ENCODE peak calls at places on chromosome 20, in seven cellular contexts. G is astrocyte, O is HCT116, S is GM23248, D is fibroblast of lung, C is H1, V is upper lobe of right lung. W is an unnamed sample. For H3K36me3, H3K27me3 and H3K4me1, the result is how much of the 10 kb centered on the place peaks cover.

GRCh38 chr20:25081730-25082497 is at the start of gene VSX1:
- DNase-seq in O (no peak), S (no peak), V (no peak), C (peak), D (no peak), G (no peak), W (no peak)

GRCh38 chr20:62272200-62272599 is 30.6 kb upstream of the ADRM1 start:
- DNase-seq in G (no peak), D (no peak), S (no peak), O (no peak), V (no peak), C (no peak), W (peak)

GRCh38 chr20:5845686-5846651 is 95.8 kb downstream of the SHLD1 start:
- DNase-seq in C (no peak), O (no peak), S (peak), D (peak), G (peak), V (no peak), W (no peak)

GRCh38 chr20:53738039-53738944 is 144.7 kb upstream of the ZNF217 start:
- DNase-seq in V (peak), D (peak), G (peak), O (no peak), C (no peak), S (peak), W (peak)

GRCh38 chr20:63503524-63503923 is 4.6 kb upstream of the EEF1A2 start:
- DNase-seq in C (no peak), D (no peak), V (no peak), S (no peak), O (no peak), G (no peak), W (no peak)

GRCh38 chr20:45833883-45834796 is 541 bp downstream of the SNX21 start:
- DNase-seq in O (no peak), S (peak), C (peak), V (peak), G (peak), D (peak), W (peak)

GRCh38 chr20:32437391-32438074 is 79.4 kb downstream of the ASXL1 start:
- DNase-seq in S (peak), D (no peak), G (no peak), O (no peak), V (no peak), C (no peak), W (no peak)

GRCh38 chr20:35618372-35619131 is 2.9 kb downstream of the SPAG4 start:
- DNase-seq in V (no peak), C (peak), D (peak), S (peak), O (no peak), G (peak), W (peak)

GRCh38 chr20:31570735-31571617 is 34.1 kb upstream of the ID1 start:
- DNase-seq in D (no peak), O (no peak), S (peak), G (peak), C (no peak), V (no peak), W (no peak)

GRCh38 chr20:33664762-33665144 is 2.0 kb upstream of the ACTL10 start:
- DNase-seq in O (no peak), D (no peak), V (no peak), G (no peak), S (peak), C (no peak), W (no peak)

GRCh38 chr20:36975085-36975829 is 23.7 kb upstream of the SAMHD1 start:
- DNase-seq in S (no peak), C (no peak), D (no peak), O (no peak), V (no peak), G (no peak), W (no peak)

GRCh38 chr20:48723308-48724264 is 104.2 kb downstream of the PREX1 start:
- DNase-seq in V (peak), C (no peak), S (peak), G (no peak), O (no peak), D (peak), W (no peak)

GRCh38 chr20:1900321-1900791 is 5.1 kb downstream of the SIRPA start:
- DNase-seq in G (peak), S (peak), C (peak), O (peak), V (no peak), D (peak), W (peak)

GRCh38 chr20:54340667-54341081 is 132.8 kb downstream of the PFDN4 start:
- DNase-seq in C (no peak), V (no peak), O (no peak), S (peak), D (peak), G (peak), W (no peak)

GRCh38 chr20:38870733-38871559 is 55.3 kb upstream of the FAM83D start:
- DNase-seq in G (no peak), V (no peak), D (no peak), S (peak), O (peak), C (no peak), W (no peak)

GRCh38 chr20:44613575-44613974 is 31.2 kb downstream of the PKIG start:
- DNase-seq in C (no peak), D (no peak), O (no peak), G (no peak), S (no peak), V (peak), W (no peak)

GRCh38 chr20:48564997-48565396 is 262.8 kb downstream of the PREX1 start:
- DNase-seq in V (no peak), C (no peak), S (no peak), D (no peak), O (peak), G (no peak), W (no peak)

GRCh38 chr20:14921546-14921945 is 584.1 kb upstream of the FLRT3 start:
- DNase-seq in S (peak), C (no peak), D (peak), V (no peak), O (no peak), G (peak), W (no peak)

GRCh38 chr20:53070714-53071392 is 98.7 kb downstream of the TSHZ2 start:
- DNase-seq in D (no peak), G (peak), V (no peak), O (no peak), C (no peak), S (peak), W (no peak)

GRCh38 chr20:20697325-20697845 is 15.1 kb downstream of the RALGAPA2 start:
- DNase-seq in G (no peak), V (no peak), O (no peak), S (no peak), D (no peak), C (no peak), W (no peak)

GRCh38 chr20:20695250-20695816 is 17.1 kb downstream of the RALGAPA2 start:
- DNase-seq in V (no peak), S (no peak), C (no peak), O (no peak), G (no peak), D (no peak), W (no peak)

GRCh38 chr20:20691477-20691863 is 21.0 kb downstream of the RALGAPA2 start:
- DNase-seq in C (no peak), D (no peak), S (no peak), G (no peak), V (no peak), O (no peak), W (no peak)

GRCh38 chr20:20692587-20692986 is 19.9 kb downstream of the RALGAPA2 start:
- DNase-seq in S (no peak), C (no peak), O (no peak), G (no peak), D (no peak), V (no peak), W (no peak)

GRCh38 chr20:20694591-20694990 is 17.9 kb downstream of the RALGAPA2 start:
- DNase-seq in D (no peak), S (no peak), V (no peak), C (no peak), O (no peak), G (no peak), W (no peak)
- H3K36me3 ChIP-seq in D (under half), S (under half), V (under half), C (under half), O (under half), G (under half), W (under half)

GRCh38 chr20:58843128-58843556 is 7.6 kb downstream of the GNAS-AS1 start:
- DNase-seq in S (no peak), D (no peak), C (peak), G (no peak), O (no peak), V (no peak), W (no peak)
- H3K27me3 ChIP-seq in S (under half), D (under half), C (under half), G (under half), O (under half), V (under half), W (under half)

GRCh38 chr20:17500271-17500670 is 30.9 kb downstream of the BFSP1 start:
- DNase-seq in S (no peak), D (no peak), G (no peak), C (no peak), O (no peak), V (no peak), W (no peak)

GRCh38 chr20:17501701-17502100 is 29.5 kb downstream of the BFSP1 start:
- DNase-seq in S (no peak), C (no peak), O (no peak), G (no peak), D (no peak), V (no peak), W (no peak)

GRCh38 chr20:17502105-17502504 is 29.1 kb downstream of the BFSP1 start:
- DNase-seq in C (no peak), S (no peak), G (no peak), O (no peak), D (no peak), V (no peak), W (no peak)

GRCh38 chr20:17499041-17499440 is 32.1 kb downstream of the BFSP1 start:
- DNase-seq in V (no peak), C (no peak), G (peak), S (peak), D (no peak), O (no peak), W (no peak)

GRCh38 chr20:17500826-17501225 is 30.4 kb downstream of the BFSP1 start:
- DNase-seq in G (no peak), S (no peak), V (no peak), C (no peak), O (no peak), D (no peak), W (no peak)
- H3K4me1 ChIP-seq in G (under half), S (under half), V (under half), C (under half), O (under half), D (under half), W (under half)

DNA sequence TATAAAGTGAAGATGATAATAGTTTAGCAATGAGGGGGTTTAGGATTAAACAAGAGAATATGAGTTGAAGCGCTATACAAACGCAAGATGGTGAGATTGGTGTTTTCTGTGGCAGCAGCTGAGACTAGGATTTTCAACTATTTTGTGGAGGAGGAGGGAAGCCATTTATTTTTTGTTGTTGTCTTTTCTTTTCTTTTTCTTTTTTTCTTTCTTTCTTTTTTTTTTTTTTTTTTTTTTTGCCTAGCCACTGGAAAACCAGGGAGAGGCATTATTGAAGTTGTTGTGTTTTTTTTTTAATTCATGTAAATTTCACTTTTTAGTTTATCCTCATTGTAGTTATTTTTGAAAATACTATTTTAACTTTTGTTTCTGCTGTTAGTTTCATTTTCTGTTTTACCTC is 15.9 kb downstream of the PARD6B start:
- DNase-seq in G (no peak), S (no peak), O (no peak), D (no peak), V (no peak), C (no peak), W (no peak)
- H3K36me3 ChIP-seq in G (under half), S (under half), O (under half), D (under half), V (under half), C (under half), W (under half)

GRCh38 chr20:23105193-23105592 is 19.1 kb upstream of the CD93 start:
- DNase-seq in C (no peak), V (peak), S (no peak), D (no peak), O (no peak), G (no peak), W (no peak)

GRCh38 chr20:23101696-23102095 is 15.6 kb upstream of the CD93 start:
- DNase-seq in O (no peak), S (no peak), G (no peak), D (no peak), C (no peak), V (no peak), W (no peak)

GRCh38 chr20:23106271-23106851 is 20.2 kb upstream of the CD93 start:
- DNase-seq in G (no peak), D (peak), S (no peak), V (peak), C (no peak), O (no peak), W (peak)

GRCh38 chr20:23100754-23101107 is 14.6 kb upstream of the CD93 start:
- DNase-seq in C (no peak), D (no peak), S (no peak), O (no peak), V (no peak), G (no peak), W (no peak)

GRCh38 chr20:23103284-23104018 is 17.3 kb upstream of the CD93 start:
- DNase-seq in D (peak), C (no peak), S (peak), O (no peak), G (no peak), V (no peak), W (no peak)
- H3K27me3 ChIP-seq in D (under half), C (under half), S (under half), O (under half), G (under half), V (under half), W (under half)

W was measured in heart left ventricle.